ENCODE peak calls at places on chromosome 12, in six cellular contexts. One of them, this sample, is unnamed.

GRCh38 chr12:49259452-49259851 is 5.4 kb upstream of the TUBA1C start:
- DNase-seq in left ventricle myocardium inferior: no peak
- DNase-seq in RWPE2: no peak
- DNase-seq in hepatocyte: no peak
- DNase-seq in SJCRH30: no peak
- DNase-seq in CD8-positive, alpha-beta memory T cell: no peak
- DNase-seq in this sample: no peak

GRCh38 chr12:131985145-131985875 is 35.6 kb downstream of the EP400 start:
- DNase-seq in left ventricle myocardium inferior: peak
- DNase-seq in RWPE2: no peak
- DNase-seq in hepatocyte: no peak
- DNase-seq in SJCRH30: no peak
- DNase-seq in CD8-positive, alpha-beta memory T cell: no peak
- DNase-seq in this sample: no peak

GRCh38 chr12:95951515-95951914 is 8.4 kb downstream of the AMDHD1 start:
- DNase-seq in left ventricle myocardium inferior: no peak
- DNase-seq in RWPE2: no peak
- DNase-seq in hepatocyte: no peak
- DNase-seq in SJCRH30: no peak
- DNase-seq in CD8-positive, alpha-beta memory T cell: no peak
- DNase-seq in this sample: no peak

GRCh38 chr12:3311491-3312103 is 179.4 kb upstream of the PRMT8 start:
- DNase-seq in left ventricle myocardium inferior: no peak
- DNase-seq in RWPE2: no peak
- DNase-seq in hepatocyte: no peak
- DNase-seq in SJCRH30: no peak
- DNase-seq in CD8-positive, alpha-beta memory T cell: no peak
- DNase-seq in this sample: no peak

GRCh38 chr12:117028254-117028653 is 71.0 kb downstream of the TESC start:
- DNase-seq in left ventricle myocardium inferior: no peak
- DNase-seq in RWPE2: no peak
- DNase-seq in hepatocyte: no peak
- DNase-seq in SJCRH30: no peak
- DNase-seq in CD8-positive, alpha-beta memory T cell: no peak
- DNase-seq in this sample: no peak

GRCh38 chr12:130967631-130968030 is 13.9 kb downstream of the ADGRD1 start:
- DNase-seq in left ventricle myocardium inferior: no peak
- DNase-seq in RWPE2: no peak
- DNase-seq in hepatocyte: no peak
- DNase-seq in SJCRH30: no peak
- DNase-seq in CD8-positive, alpha-beta memory T cell: no peak
- DNase-seq in this sample: no peak

GRCh38 chr12:9064201-9064814 is 51.4 kb downstream of the A2M start:
- DNase-seq in left ventricle myocardium inferior: peak
- DNase-seq in RWPE2: no peak
- DNase-seq in hepatocyte: peak
- DNase-seq in SJCRH30: no peak
- DNase-seq in CD8-positive, alpha-beta memory T cell: peak
- DNase-seq in this sample: peak

GRCh38 chr12:70077441-70077840 is 165.8 kb upstream of the CNOT2 start:
- DNase-seq in left ventricle myocardium inferior: no peak
- DNase-seq in RWPE2: no peak
- DNase-seq in hepatocyte: no peak
- DNase-seq in SJCRH30: no peak
- DNase-seq in CD8-positive, alpha-beta memory T cell: no peak
- DNase-seq in this sample: no peak

GRCh38 chr12:78421011-78421410 is 443.6 kb upstream of the SYT1 start:
- DNase-seq in left ventricle myocardium inferior: no peak
- DNase-seq in RWPE2: no peak
- DNase-seq in hepatocyte: no peak
- DNase-seq in SJCRH30: no peak
- DNase-seq in CD8-positive, alpha-beta memory T cell: no peak
- DNase-seq in this sample: no peak

GRCh38 chr12:127680516-127680915 is 586.5 kb upstream of the TMEM132C start:
- DNase-seq in left ventricle myocardium inferior: no peak
- DNase-seq in RWPE2: no peak
- DNase-seq in hepatocyte: no peak
- DNase-seq in SJCRH30: no peak
- DNase-seq in CD8-positive, alpha-beta memory T cell: no peak
- DNase-seq in this sample: no peak

GRCh38 chr12:96986883-96987523 is 79.9 kb downstream of the NEDD1 start:
- DNase-seq in left ventricle myocardium inferior: no peak
- DNase-seq in RWPE2: no peak
- DNase-seq in hepatocyte: peak
- DNase-seq in SJCRH30: peak
- DNase-seq in CD8-positive, alpha-beta memory T cell: no peak
- DNase-seq in this sample: no peak

GRCh38 chr12:27112891-27113290 is 30.5 kb upstream of the C12orf71 start:
- DNase-seq in left ventricle myocardium inferior: no peak
- DNase-seq in RWPE2: no peak
- DNase-seq in hepatocyte: no peak
- DNase-seq in SJCRH30: no peak
- DNase-seq in CD8-positive, alpha-beta memory T cell: no peak
- DNase-seq in this sample: no peak

GRCh38 chr12:119036878-119037493 is 55.6 kb downstream of the SRRM4 start:
- DNase-seq in left ventricle myocardium inferior: no peak
- DNase-seq in RWPE2: no peak
- DNase-seq in hepatocyte: peak
- DNase-seq in SJCRH30: peak
- DNase-seq in CD8-positive, alpha-beta memory T cell: no peak
- DNase-seq in this sample: no peak

GRCh38 chr12:9050521-9051155 is 61.3 kb downstream of the KLRG1 start:
- DNase-seq in left ventricle myocardium inferior: no peak
- DNase-seq in RWPE2: no peak
- DNase-seq in hepatocyte: no peak
- DNase-seq in SJCRH30: no peak
- DNase-seq in CD8-positive, alpha-beta memory T cell: no peak
- DNase-seq in this sample: no peak

GRCh38 chr12:3035815-3036702 is 41.1 kb upstream of the TSPAN9 start:
- DNase-seq in left ventricle myocardium inferior: no peak
- DNase-seq in RWPE2: no peak
- DNase-seq in hepatocyte: no peak
- DNase-seq in SJCRH30: peak
- DNase-seq in CD8-positive, alpha-beta memory T cell: no peak
- DNase-seq in this sample: no peak

GRCh38 chr12:44876554-44877275 is 600 bp upstream of the NELL2 start:
- DNase-seq in left ventricle myocardium inferior: no peak
- DNase-seq in RWPE2: no peak
- DNase-seq in hepatocyte: peak
- DNase-seq in SJCRH30: no peak
- DNase-seq in CD8-positive, alpha-beta memory T cell: peak
- DNase-seq in this sample: peak

GRCh38 chr12:5746020-5746419 is 199.0 kb downstream of the ANO2 start:
- DNase-seq in left ventricle myocardium inferior: no peak
- DNase-seq in RWPE2: no peak
- DNase-seq in hepatocyte: no peak
- DNase-seq in SJCRH30: no peak
- DNase-seq in CD8-positive, alpha-beta memory T cell: no peak
- DNase-seq in this sample: no peak

GRCh38 chr12:50619610-50619958 is 114.8 kb downstream of the DIP2B start:
- DNase-seq in left ventricle myocardium inferior: no peak
- DNase-seq in RWPE2: no peak
- DNase-seq in hepatocyte: no peak
- DNase-seq in SJCRH30: no peak
- DNase-seq in CD8-positive, alpha-beta memory T cell: no peak
- DNase-seq in this sample: no peak

GRCh38 chr12:121217761-121218160 is 7.8 kb downstream of the P2RX4 start:
- DNase-seq in left ventricle myocardium inferior: no peak
- DNase-seq in RWPE2: no peak
- DNase-seq in hepatocyte: peak
- DNase-seq in SJCRH30: no peak
- DNase-seq in CD8-positive, alpha-beta memory T cell: no peak
- DNase-seq in this sample: no peak

GRCh38 chr12:96327889-96328288 is 72.3 kb downstream of the CDK17 start:
- DNase-seq in left ventricle myocardium inferior: no peak
- DNase-seq in RWPE2: no peak
- DNase-seq in hepatocyte: no peak
- DNase-seq in SJCRH30: no peak
- DNase-seq in CD8-positive, alpha-beta memory T cell: no peak
- DNase-seq in this sample: no peak

GRCh38 chr12:31756977-31757420 is 28.2 kb upstream of the AMN1 start:
- DNase-seq in left ventricle myocardium inferior: no peak
- DNase-seq in RWPE2: no peak
- DNase-seq in hepatocyte: peak
- DNase-seq in SJCRH30: no peak
- DNase-seq in CD8-positive, alpha-beta memory T cell: no peak
- DNase-seq in this sample: peak

GRCh38 chr12:47033081-47033480 is 46.3 kb upstream of the PCED1B start:
- DNase-seq in left ventricle myocardium inferior: peak
- DNase-seq in RWPE2: no peak
- DNase-seq in hepatocyte: peak
- DNase-seq in SJCRH30: no peak
- DNase-seq in CD8-positive, alpha-beta memory T cell: no peak
- DNase-seq in this sample: no peak

GRCh38 chr12:20493924-20494323 is 125.6 kb downstream of the PDE3A start:
- DNase-seq in left ventricle myocardium inferior: no peak
- DNase-seq in RWPE2: no peak
- DNase-seq in hepatocyte: no peak
- DNase-seq in SJCRH30: no peak
- DNase-seq in CD8-positive, alpha-beta memory T cell: no peak
- DNase-seq in this sample: no peak
- H3K27ac ChIP-seq in left ventricle myocardium inferior: peak
- H3K27ac ChIP-seq in RWPE2: no peak
- H3K27ac ChIP-seq in hepatocyte: no peak
- H3K27ac ChIP-seq in SJCRH30: no peak
- H3K27ac ChIP-seq in CD8-positive, alpha-beta memory T cell: no peak
- H3K27ac ChIP-seq in this sample: no peak

GRCh38 chr12:56521209-56521589 is 421 bp upstream of the RBMS2 start:
- DNase-seq in left ventricle myocardium inferior: no peak
- DNase-seq in RWPE2: no peak
- DNase-seq in hepatocyte: no peak
- DNase-seq in SJCRH30: no peak
- DNase-seq in CD8-positive, alpha-beta memory T cell: no peak
- DNase-seq in this sample: no peak
- H3K27ac ChIP-seq in left ventricle myocardium inferior: peak
- H3K27ac ChIP-seq in RWPE2: peak
- H3K27ac ChIP-seq in hepatocyte: peak
- H3K27ac ChIP-seq in SJCRH30: no peak
- H3K27ac ChIP-seq in CD8-positive, alpha-beta memory T cell: no peak
- H3K27ac ChIP-seq in this sample: peak

GRCh38 chr12:109718390-109718789 is 4.8 kb downstream of the FAM222A start:
- DNase-seq in left ventricle myocardium inferior: no peak
- DNase-seq in RWPE2: no peak
- DNase-seq in hepatocyte: peak
- DNase-seq in SJCRH30: no peak
- DNase-seq in CD8-positive, alpha-beta memory T cell: no peak
- DNase-seq in this sample: no peak

GRCh38 chr12:109717390-109718357 is 4.0 kb downstream of the FAM222A start:
- DNase-seq in left ventricle myocardium inferior: no peak
- DNase-seq in RWPE2: no peak
- DNase-seq in hepatocyte: no peak
- DNase-seq in SJCRH30: no peak
- DNase-seq in CD8-positive, alpha-beta memory T cell: no peak
- DNase-seq in this sample: no peak

GRCh38 chr12:109715310-109716091 is 1.9 kb downstream of the FAM222A start:
- DNase-seq in left ventricle myocardium inferior: peak
- DNase-seq in RWPE2: no peak
- DNase-seq in hepatocyte: no peak
- DNase-seq in SJCRH30: peak
- DNase-seq in CD8-positive, alpha-beta memory T cell: no peak
- DNase-seq in this sample: no peak

GRCh38 chr12:109716092-109716479 is 2.5 kb downstream of the FAM222A start:
- DNase-seq in left ventricle myocardium inferior: no peak
- DNase-seq in RWPE2: no peak
- DNase-seq in hepatocyte: no peak
- DNase-seq in SJCRH30: no peak
- DNase-seq in CD8-positive, alpha-beta memory T cell: no peak
- DNase-seq in this sample: no peak

GRCh38 chr12:109716512-109717389 is 3.1 kb downstream of the FAM222A start:
- DNase-seq in left ventricle myocardium inferior: peak
- DNase-seq in RWPE2: no peak
- DNase-seq in hepatocyte: no peak
- DNase-seq in SJCRH30: no peak
- DNase-seq in CD8-positive, alpha-beta memory T cell: no peak
- DNase-seq in this sample: no peak
- H3K27ac ChIP-seq in left ventricle myocardium inferior: peak
- H3K27ac ChIP-seq in RWPE2: no peak
- H3K27ac ChIP-seq in hepatocyte: peak
- H3K27ac ChIP-seq in SJCRH30: peak
- H3K27ac ChIP-seq in CD8-positive, alpha-beta memory T cell: no peak
- H3K27ac ChIP-seq in this sample: no peak

DNA sequence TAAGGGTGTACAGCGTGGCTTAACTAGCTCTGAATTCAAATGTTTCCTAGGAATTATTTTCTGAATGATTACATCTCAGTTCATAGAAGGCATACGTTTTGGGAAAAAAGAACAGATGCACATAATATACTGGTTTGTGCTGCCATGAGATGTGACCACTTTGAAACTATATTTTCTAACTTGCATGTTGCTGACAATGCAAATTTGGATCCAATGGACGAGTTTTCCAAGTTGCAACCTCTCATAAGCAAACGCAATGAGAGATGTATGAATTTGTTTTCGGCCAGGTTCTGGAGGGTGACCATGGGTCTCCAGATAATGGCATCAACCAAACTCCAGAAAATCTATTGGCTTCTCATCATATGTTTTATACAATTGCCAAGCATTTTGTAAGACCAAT is 1445.4 kb downstream of the AACS start:
- DNase-seq in left ventricle myocardium inferior: no peak
- DNase-seq in RWPE2: no peak
- DNase-seq in hepatocyte: no peak
- DNase-seq in SJCRH30: no peak
- DNase-seq in CD8-positive, alpha-beta memory T cell: no peak
- DNase-seq in this sample: no peak
- H3K27ac ChIP-seq in left ventricle myocardium inferior: no peak
- H3K27ac ChIP-seq in RWPE2: no peak
- H3K27ac ChIP-seq in hepatocyte: no peak
- H3K27ac ChIP-seq in SJCRH30: no peak
- H3K27ac ChIP-seq in CD8-positive, alpha-beta memory T cell: no peak
- H3K27ac ChIP-seq in this sample: no peak

This sample was measured in epithelial cell of prostate.